ENCODE peak calls at places on chromosomes 11 and 22, in five cellular contexts. One of them, this sample, is unnamed.

GRCh38 chr22:44802071-44802700 is 49.8 kb downstream of the ARHGAP8 start:
- DNase-seq in psoas muscle: no peak
- DNase-seq in cardiac fibroblast: no peak
- DNase-seq in fibroblast of villous mesenchyme: no peak
- DNase-seq in A549: no peak
- DNase-seq in this sample: no peak

GRCh38 chr11:15968461-15969130 is 387.8 kb downstream of the SOX6 start:
- DNase-seq in A549: no peak
- DNase-seq in fibroblast of villous mesenchyme: peak; percentile 20
- DNase-seq in cardiac fibroblast: peak; percentile 26
- DNase-seq in psoas muscle: no peak
- DNase-seq in this sample: no peak

GRCh38 chr22:46416537-46417267 is 81.2 kb downstream of the TRMU start:
- DNase-seq in A549: no peak
- DNase-seq in fibroblast of villous mesenchyme: no peak
- DNase-seq in cardiac fibroblast: peak; percentile 48
- DNase-seq in psoas muscle: no peak
- DNase-seq in this sample: peak; percentile 69

GRCh38 chr11:3786781-3787428 is 10.4 kb downstream of the NUP98 start:
- DNase-seq in A549: no peak
- DNase-seq in fibroblast of villous mesenchyme: peak; percentile 49
- DNase-seq in cardiac fibroblast: peak; percentile 30
- DNase-seq in psoas muscle: no peak
- DNase-seq in this sample: peak; percentile 56

GRCh38 chr22:36027579-36027959 is 1.1 kb downstream of the RBFOX2 start:
- DNase-seq in psoas muscle: no peak
- DNase-seq in A549: no peak
- DNase-seq in fibroblast of villous mesenchyme: no peak
- DNase-seq in cardiac fibroblast: peak; percentile 21
- DNase-seq in this sample: no peak

GRCh38 chr11:116946414-116946813 is 109.0 kb upstream of the APOA1 start:
- DNase-seq in psoas muscle: no peak
- DNase-seq in A549: peak; percentile 6
- DNase-seq in fibroblast of villous mesenchyme: peak; percentile 18
- DNase-seq in cardiac fibroblast: no peak
- DNase-seq in this sample: no peak

GRCh38 chr11:69209936-69210659 is 54.4 kb downstream of the SMIM38 start:
- DNase-seq in psoas muscle: no peak
- DNase-seq in A549: no peak
- DNase-seq in fibroblast of villous mesenchyme: no peak
- DNase-seq in cardiac fibroblast: no peak
- DNase-seq in this sample: no peak

GRCh38 chr11:74311352-74311926 is at the start of gene P4HA3:
- DNase-seq in cardiac fibroblast: peak; percentile 68
- DNase-seq in psoas muscle: peak; percentile 73
- DNase-seq in fibroblast of villous mesenchyme: peak; percentile 44
- DNase-seq in A549: peak; percentile 64
- DNase-seq in this sample: peak; percentile 29

GRCh38 chr11:80281194-80281593 is 840.4 kb upstream of the TENM4 start:
- DNase-seq in cardiac fibroblast: no peak
- DNase-seq in A549: no peak
- DNase-seq in fibroblast of villous mesenchyme: no peak
- DNase-seq in psoas muscle: no peak
- DNase-seq in this sample: no peak

GRCh38 chr11:47524200-47524874 is 28.6 kb downstream of the CELF1 start:
- DNase-seq in psoas muscle: no peak
- DNase-seq in fibroblast of villous mesenchyme: no peak
- DNase-seq in cardiac fibroblast: no peak
- DNase-seq in A549: no peak
- DNase-seq in this sample: no peak

GRCh38 chr11:125250316-125250870 is 85.8 kb downstream of the PKNOX2 start:
- DNase-seq in cardiac fibroblast: no peak
- DNase-seq in psoas muscle: no peak
- DNase-seq in fibroblast of villous mesenchyme: peak; percentile 23
- DNase-seq in A549: no peak
- DNase-seq in this sample: no peak

GRCh38 chr11:107139396-107139795 is 121.1 kb upstream of the GUCY1A2 start:
- DNase-seq in A549: no peak
- DNase-seq in fibroblast of villous mesenchyme: no peak
- DNase-seq in cardiac fibroblast: no peak
- DNase-seq in psoas muscle: no peak
- DNase-seq in this sample: no peak

GRCh38 chr11:10893713-10894112 is 35.9 kb upstream of the ZBED5 start:
- DNase-seq in A549: peak; percentile 90
- DNase-seq in cardiac fibroblast: peak; percentile 59
- DNase-seq in fibroblast of villous mesenchyme: peak; percentile 87
- DNase-seq in psoas muscle: no peak
- DNase-seq in this sample: peak; percentile 79

GRCh38 chr22:49212002-49212401 is 615.7 kb downstream of the BRD1 start:
- DNase-seq in A549: no peak
- DNase-seq in fibroblast of villous mesenchyme: no peak
- DNase-seq in cardiac fibroblast: no peak
- DNase-seq in psoas muscle: no peak
- DNase-seq in this sample: no peak

GRCh38 chr11:91310085-91310484 is 914.5 kb upstream of the FAT3 start:
- DNase-seq in A549: no peak
- DNase-seq in psoas muscle: no peak
- DNase-seq in cardiac fibroblast: no peak
- DNase-seq in fibroblast of villous mesenchyme: no peak
- DNase-seq in this sample: no peak

GRCh38 chr11:3153291-3153861 is 11.7 kb downstream of the OSBPL5 start:
- DNase-seq in A549: no peak
- DNase-seq in fibroblast of villous mesenchyme: peak; percentile 92
- DNase-seq in psoas muscle: peak; percentile 73
- DNase-seq in cardiac fibroblast: peak; percentile 87
- DNase-seq in this sample: peak; percentile 85

GRCh38 chr22:21961886-21962654 is 9.4 kb upstream of the PPM1F start:
- DNase-seq in A549: peak; percentile 28
- DNase-seq in fibroblast of villous mesenchyme: no peak
- DNase-seq in psoas muscle: no peak
- DNase-seq in cardiac fibroblast: peak; percentile 25
- DNase-seq in this sample: peak; percentile 41

GRCh38 chr11:119903389-119903788 is 174.4 kb upstream of the NECTIN1 start:
- DNase-seq in A549: no peak
- DNase-seq in cardiac fibroblast: no peak
- DNase-seq in psoas muscle: no peak
- DNase-seq in fibroblast of villous mesenchyme: no peak
- DNase-seq in this sample: no peak

GRCh38 chr11:23789200-23789853 is 707.5 kb upstream of the LUZP2 start:
- DNase-seq in cardiac fibroblast: no peak
- DNase-seq in fibroblast of villous mesenchyme: no peak
- DNase-seq in psoas muscle: no peak
- DNase-seq in A549: no peak
- DNase-seq in this sample: no peak

GRCh38 chr11:44950036-44950624 is 553 bp downstream of the TP53I11 start:
- DNase-seq in fibroblast of villous mesenchyme: peak; percentile 16
- DNase-seq in cardiac fibroblast: no peak
- DNase-seq in A549: no peak
- DNase-seq in psoas muscle: peak; percentile 48
- DNase-seq in this sample: no peak

GRCh38 chr11:26134481-26135355 is 197.2 kb upstream of the ANO3 start:
- DNase-seq in A549: peak; percentile 14
- DNase-seq in psoas muscle: no peak
- DNase-seq in fibroblast of villous mesenchyme: peak; percentile 29
- DNase-seq in cardiac fibroblast: peak; percentile 27
- DNase-seq in this sample: peak; percentile 3

GRCh38 chr22:44092636-44093220 is 68.6 kb downstream of the PARVB start:
- DNase-seq in A549: no peak
- DNase-seq in cardiac fibroblast: no peak
- DNase-seq in psoas muscle: no peak
- DNase-seq in fibroblast of villous mesenchyme: no peak
- DNase-seq in this sample: no peak

GRCh38 chr11:25943777-25944661 is 387.9 kb upstream of the ANO3 start:
- DNase-seq in psoas muscle: no peak
- DNase-seq in cardiac fibroblast: no peak
- DNase-seq in A549: no peak
- DNase-seq in fibroblast of villous mesenchyme: no peak
- DNase-seq in this sample: no peak

GRCh38 chr11:76408171-76408965 is 27.2 kb downstream of the GVQW3 start:
- DNase-seq in fibroblast of villous mesenchyme: no peak
- DNase-seq in A549: no peak
- DNase-seq in psoas muscle: no peak
- DNase-seq in cardiac fibroblast: no peak
- DNase-seq in this sample: no peak

GRCh38 chr11:69301491-69302401 is 7.8 kb downstream of the MYEOV start:
- DNase-seq in psoas muscle: peak; percentile 52
- DNase-seq in A549: peak; percentile 96
- DNase-seq in fibroblast of villous mesenchyme: peak; percentile 47
- DNase-seq in cardiac fibroblast: no peak
- DNase-seq in this sample: peak; percentile 88

GRCh38 chr11:31340903-31341572 is 28.5 kb downstream of the DCDC1 start:
- DNase-seq in cardiac fibroblast: peak; percentile 52
- DNase-seq in fibroblast of villous mesenchyme: peak; percentile 39
- DNase-seq in psoas muscle: no peak
- DNase-seq in A549: peak; percentile 49
- DNase-seq in this sample: peak; percentile 39

GRCh38 chr11:1758611-1759150 is 5.0 kb downstream of the CTSD start:
- DNase-seq in fibroblast of villous mesenchyme: no peak
- DNase-seq in psoas muscle: peak; percentile 12
- DNase-seq in A549: no peak
- DNase-seq in cardiac fibroblast: no peak
- DNase-seq in this sample: no peak
- H3K4me3 ChIP-seq in fibroblast of villous mesenchyme: no peak overlapping the region
- H3K4me3 ChIP-seq in psoas muscle: peak overlapping the region; percentile 6
- H3K4me3 ChIP-seq in A549: no peak overlapping the region
- H3K4me3 ChIP-seq in cardiac fibroblast: no peak overlapping the region
- H3K4me3 ChIP-seq in this sample: no peak overlapping the region

DNA sequence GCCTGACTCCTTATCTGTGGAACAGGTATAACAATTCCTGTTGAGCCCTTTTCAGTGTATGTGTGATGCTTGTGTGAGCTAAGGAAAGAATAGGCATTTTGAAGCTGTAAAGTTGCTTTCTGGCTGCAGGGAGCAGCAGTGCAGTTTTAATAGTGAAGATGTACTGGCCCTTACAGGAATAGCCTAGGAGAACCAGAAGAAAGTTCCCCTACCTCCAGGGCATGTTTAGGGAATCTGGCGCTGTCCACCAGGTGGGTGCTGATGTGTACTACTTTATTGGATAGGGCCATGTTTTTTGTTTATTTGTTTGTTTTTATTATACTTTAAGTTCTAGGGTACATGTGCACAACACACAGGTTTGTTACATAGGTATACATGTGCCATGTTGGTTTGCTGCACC is 11.5 kb downstream of the BMAL1 start:
- DNase-seq in fibroblast of villous mesenchyme: peak; percentile 39
- DNase-seq in psoas muscle: no peak
- DNase-seq in A549: peak; percentile 41
- DNase-seq in cardiac fibroblast: peak; percentile 46
- DNase-seq in this sample: no peak
- TF ChIP-seq CTCF in fibroblast of villous mesenchyme: no peak
- TF ChIP-seq CTCF in psoas muscle: no peak
- TF ChIP-seq CTCF in A549: peak; percentile 6
- TF ChIP-seq CTCF in cardiac fibroblast: no peak
- TF ChIP-seq CTCF in this sample: no peak

GRCh38 chr11:65903715-65904114 is 3.5 kb upstream of the FOSL1 start:
- DNase-seq in cardiac fibroblast: no peak
- DNase-seq in A549: no peak
- DNase-seq in psoas muscle: no peak
- DNase-seq in fibroblast of villous mesenchyme: no peak
- DNase-seq in this sample: no peak
- H3K4me3 ChIP-seq in cardiac fibroblast: no peak overlapping the region
- H3K4me3 ChIP-seq in A549: no peak overlapping the region
- H3K4me3 ChIP-seq in psoas muscle: no peak overlapping the region
- H3K4me3 ChIP-seq in fibroblast of villous mesenchyme: no peak overlapping the region
- H3K4me3 ChIP-seq in this sample: no peak overlapping the region

GRCh38 chr22:37744589-37744988 is 47.7 kb downstream of the TRIOBP start:
- DNase-seq in A549: no peak
- DNase-seq in fibroblast of villous mesenchyme: no peak
- DNase-seq in cardiac fibroblast: no peak
- DNase-seq in psoas muscle: no peak
- DNase-seq in this sample: no peak
- TF ChIP-seq CTCF in A549: no peak
- TF ChIP-seq CTCF in fibroblast of villous mesenchyme: no peak
- TF ChIP-seq CTCF in cardiac fibroblast: no peak
- TF ChIP-seq CTCF in psoas muscle: no peak
- TF ChIP-seq CTCF in this sample: no peak

GRCh38 chr11:123064268-123064657 is 2.3 kb upstream of the HSPA8 start:
- DNase-seq in fibroblast of villous mesenchyme: peak; percentile 33
- DNase-seq in A549: no peak
- DNase-seq in cardiac fibroblast: no peak
- DNase-seq in psoas muscle: no peak
- DNase-seq in this sample: no peak
- H3K4me3 ChIP-seq in fibroblast of villous mesenchyme: peak overlapping the region; percentile 100
- H3K4me3 ChIP-seq in A549: no peak overlapping the region
- H3K4me3 ChIP-seq in cardiac fibroblast: no peak overlapping the region
- H3K4me3 ChIP-seq in psoas muscle: peak overlapping the region; percentile 91
- H3K4me3 ChIP-seq in this sample: no peak overlapping the region

DNA sequence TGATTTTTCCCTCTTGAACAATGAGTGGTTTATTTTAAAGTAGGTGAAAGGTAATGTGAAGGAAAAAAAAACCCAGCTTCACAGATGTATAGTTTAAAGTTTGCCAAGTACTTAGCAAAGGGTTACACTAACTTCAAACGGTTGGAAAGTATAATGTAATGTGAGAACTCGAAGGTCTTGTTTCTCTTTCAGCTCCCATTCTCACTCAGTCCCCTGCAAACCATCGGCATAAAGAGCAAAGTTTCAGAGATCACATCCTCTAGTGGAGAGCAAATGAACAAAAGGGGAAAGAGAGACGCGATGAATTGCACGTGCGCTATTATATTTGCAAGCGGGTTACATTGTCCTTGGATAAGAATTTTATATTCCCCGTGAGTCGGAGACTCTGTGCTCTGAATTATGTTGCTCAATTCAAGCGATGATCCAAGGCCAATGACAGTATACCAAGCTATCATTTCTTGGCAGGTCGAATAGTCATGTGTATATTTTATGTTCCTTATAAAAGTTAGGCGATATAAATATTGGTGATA is 37.6 kb upstream of the BIRC3 start:
- DNase-seq in fibroblast of villous mesenchyme: peak; percentile 58
- DNase-seq in A549: peak; percentile 9
- DNase-seq in psoas muscle: no peak
- DNase-seq in cardiac fibroblast: peak; percentile 75
- DNase-seq in this sample: peak; percentile 69
- TF ChIP-seq CTCF in fibroblast of villous mesenchyme: peak; percentile 21
- TF ChIP-seq CTCF in A549: no peak
- TF ChIP-seq CTCF in psoas muscle: no peak
- TF ChIP-seq CTCF in cardiac fibroblast: peak; percentile 30
- TF ChIP-seq CTCF in this sample: peak; percentile 56

GRCh38 chr11:65551572-65552398 is 6.4 kb downstream of the LTBP3 start:
- DNase-seq in psoas muscle: no peak
- DNase-seq in cardiac fibroblast: no peak
- DNase-seq in fibroblast of villous mesenchyme: peak; percentile 41
- DNase-seq in A549: peak; percentile 81
- DNase-seq in this sample: no peak

GRCh38 chr11:65546217-65546958 is 11.8 kb downstream of the LTBP3 start:
- DNase-seq in A549: peak; percentile 55
- DNase-seq in psoas muscle: peak; percentile 79
- DNase-seq in fibroblast of villous mesenchyme: no peak
- DNase-seq in cardiac fibroblast: no peak
- DNase-seq in this sample: no peak

GRCh38 chr11:65549088-65549487 is 9.1 kb downstream of the LTBP3 start:
- DNase-seq in cardiac fibroblast: no peak
- DNase-seq in A549: no peak
- DNase-seq in fibroblast of villous mesenchyme: no peak
- DNase-seq in psoas muscle: no peak
- DNase-seq in this sample: no peak

GRCh38 chr11:65545853-65546216 is 12.3 kb downstream of the LTBP3 start:
- DNase-seq in A549: no peak
- DNase-seq in fibroblast of villous mesenchyme: no peak
- DNase-seq in psoas muscle: no peak
- DNase-seq in cardiac fibroblast: no peak
- DNase-seq in this sample: no peak

GRCh38 chr11:65547446-65548125 is 10.6 kb downstream of the LTBP3 start:
- DNase-seq in A549: no peak
- DNase-seq in cardiac fibroblast: no peak
- DNase-seq in psoas muscle: no peak
- DNase-seq in fibroblast of villous mesenchyme: no peak
- DNase-seq in this sample: no peak
- H3K4me3 ChIP-seq in A549: no peak overlapping the region
- H3K4me3 ChIP-seq in cardiac fibroblast: no peak overlapping the region
- H3K4me3 ChIP-seq in psoas muscle: no peak overlapping the region
- H3K4me3 ChIP-seq in fibroblast of villous mesenchyme: no peak overlapping the region
- H3K4me3 ChIP-seq in this sample: no peak overlapping the region